ENCODE peak calls at places on chromosomes 13 and 19, in ten cellular contexts. E, V, Q, P, W, H, S, K, G and J are unnamed samples.

GRCh38 chr19:17626456-17626855 is 61.7 kb downstream of the UNC13A start:
- DNase-seq in G (no peak), Q (no peak), H (no peak), P (no peak), W (no peak), E (no peak), K (no peak), V (no peak), S (no peak), J (no peak)

GRCh38 chr13:35791191-35791902 is 314.9 kb upstream of the MAB21L1 start:
- DNase-seq in E (no peak), V (peak), S (no peak), Q (peak), P (no peak), K (no peak), G (no peak), H (no peak), W (no peak), J (no peak)

GRCh38 chr19:17548145-17548544 is 7.3 kb upstream of the COLGALT1 start:
- DNase-seq in V (no peak), S (no peak), E (no peak), H (no peak), P (no peak), G (no peak), K (no peak), W (no peak), Q (no peak), J (no peak)

GRCh38 chr19:16386619-16387240 is 62.1 kb downstream of the KLF2 start:
- DNase-seq in V (peak), H (no peak), K (peak), S (no peak), Q (peak), W (no peak), E (peak), P (peak), G (peak), J (no peak)

GRCh38 chr13:107734891-107735620 is 480.3 kb downstream of the LIG4 start:
- DNase-seq in W (no peak), V (no peak), Q (no peak), K (peak), H (no peak), P (no peak), S (no peak), E (no peak), G (no peak), J (no peak)

GRCh38 chr13:98782654-98783053 is 30.2 kb upstream of the SLC15A1 start:
- DNase-seq in P (no peak), G (peak), E (no peak), Q (no peak), H (no peak), W (no peak), K (no peak), S (no peak), V (peak), J (no peak)

GRCh38 chr13:79679334-79679733 is 198.4 kb downstream of the NDFIP2 start:
- DNase-seq in G (peak), V (peak), Q (peak), K (peak), P (peak), S (peak), E (peak), W (no peak), H (peak), J (peak)

GRCh38 chr13:42011601-42012401 is 36.6 kb upstream of the DGKH start:
- DNase-seq in P (peak), W (no peak), Q (no peak), S (no peak), V (no peak), K (no peak), H (no peak), E (no peak), G (no peak), J (no peak)